ENCODE peak calls at places on chromosomes 3 and 15, in ten cellular contexts. C, N, U, P, I, V, Y, B, W and F are unnamed samples.

GRCh38 chr3:57627976-57628375 is 30.8 kb upstream of the ARF4 start:
- DNase-seq in C (no peak), N (no peak), U (no peak), P (no peak), I (no peak), V (no peak), Y (no peak), B (no peak), W (no peak), F (no peak)

GRCh38 chr3:76267991-76268390 is 482.6 kb upstream of the ZNF717 start:
- DNase-seq in C (no peak), N (no peak), U (no peak), P (no peak), I (no peak), V (no peak), Y (no peak), B (no peak), W (no peak), F (no peak)

GRCh38 chr15:77530576-77530975 is 102.1 kb downstream of the LINGO1 start:
- DNase-seq in C (no peak), N (no peak), U (no peak), P (no peak), I (no peak), V (peak), Y (no peak), B (no peak), W (peak), F (no peak)

GRCh38 chr3:72549819-72550581 is 298.2 kb downstream of the SHQ1 start:
- DNase-seq in C (no peak), N (no peak), U (no peak), P (no peak), I (no peak), V (no peak), Y (no peak), B (no peak), W (no peak), F (no peak)

GRCh38 chr3:58660998-58661397 is 5.6 kb downstream of the FAM3D start:
- DNase-seq in C (no peak), N (no peak), U (no peak), P (no peak), I (no peak), V (no peak), Y (no peak), B (no peak), W (no peak), F (no peak)

GRCh38 chr3:13598201-13598600 is 49.3 kb downstream of the FBLN2 start:
- DNase-seq in C (no peak), N (no peak), U (no peak), P (no peak), I (no peak), V (peak), Y (no peak), B (no peak), W (no peak), F (no peak)

GRCh38 chr15:78195735-78196201 is 38.6 kb downstream of the ACSBG1 start:
- DNase-seq in C (no peak), N (no peak), U (peak), P (peak), I (no peak), V (no peak), Y (peak), B (no peak), W (peak), F (peak)

GRCh38 chr3:61960976-61961375 is 399.6 kb downstream of the PTPRG start:
- DNase-seq in C (no peak), N (no peak), U (no peak), P (no peak), I (no peak), V (no peak), Y (no peak), B (peak), W (no peak), F (no peak)

GRCh38 chr3:118987466-118987865 is 47.2 kb downstream of the IGSF11 start:
- DNase-seq in C (no peak), N (no peak), U (peak), P (no peak), I (peak), V (peak), Y (peak), B (peak), W (peak), F (peak)

GRCh38 chr15:29088666-29089065 is 181.0 kb downstream of the NSMCE3 start:
- DNase-seq in C (no peak), N (no peak), U (no peak), P (no peak), I (no peak), V (peak), Y (no peak), B (no peak), W (no peak), F (no peak)

GRCh38 chr3:38438421-38438820 is 15.3 kb upstream of the ACVR2B start:
- DNase-seq in C (peak), N (no peak), U (peak), P (no peak), I (peak), V (no peak), Y (no peak), B (peak), W (peak), F (peak)

GRCh38 chr3:196186661-196187573 is 24.3 kb downstream of the ZDHHC19 start:
- DNase-seq in C (no peak), N (no peak), U (peak), P (no peak), I (no peak), V (no peak), Y (peak), B (no peak), W (no peak), F (no peak)

GRCh38 chr3:33716227-33716626 is 1.8 kb downstream of the CLASP2 start:
- DNase-seq in C (no peak), N (no peak), U (no peak), P (no peak), I (peak), V (no peak), Y (no peak), B (no peak), W (no peak), F (no peak)

GRCh38 chr15:62807539-62808130 is 234.9 kb upstream of the TPM1 start:
- DNase-seq in C (no peak), N (no peak), U (no peak), P (no peak), I (no peak), V (no peak), Y (peak), B (no peak), W (no peak), F (no peak)

GRCh38 chr3:40096561-40097506 is 212.7 kb upstream of the EIF1B start:
- DNase-seq in C (no peak), N (no peak), U (no peak), P (no peak), I (peak), V (no peak), Y (no peak), B (no peak), W (no peak), F (no peak)

GRCh38 chr3:8911781-8912180 is 51.5 kb downstream of the RAD18 start:
- DNase-seq in C (no peak), N (no peak), U (no peak), P (no peak), I (no peak), V (no peak), Y (no peak), B (no peak), W (no peak), F (no peak)

GRCh38 chr3:30286007-30286669 is 320.3 kb upstream of the TGFBR2 start:
- DNase-seq in C (peak), N (peak), U (peak), P (no peak), I (peak), V (peak), Y (no peak), B (peak), W (peak), F (peak)

GRCh38 chr3:156465222-156465621 is 89.7 kb downstream of the SSR3 start:
- DNase-seq in C (no peak), N (no peak), U (no peak), P (no peak), I (no peak), V (no peak), Y (no peak), B (no peak), W (no peak), F (no peak)

GRCh38 chr3:46856576-46857471 is 6.4 kb downstream of the MYL3 start:
- DNase-seq in C (no peak), N (no peak), U (no peak), P (no peak), I (no peak), V (peak), Y (peak), B (no peak), W (no peak), F (no peak)

GRCh38 chr3:72010044-72010443 is 225.1 kb upstream of the PROK2 start:
- DNase-seq in C (no peak), N (no peak), U (no peak), P (no peak), I (no peak), V (no peak), Y (no peak), B (peak), W (peak), F (peak)

GRCh38 chr3:179837374-179837773 is 184.5 kb downstream of the USP13 start:
- DNase-seq in C (no peak), N (no peak), U (no peak), P (no peak), I (peak), V (no peak), Y (no peak), B (peak), W (peak), F (peak)

GRCh38 chr3:43025423-43025822 is 46.3 kb downstream of the GASK1A start:
- DNase-seq in C (no peak), N (no peak), U (no peak), P (no peak), I (no peak), V (no peak), Y (peak), B (no peak), W (no peak), F (no peak)

GRCh38 chr15:82571722-82572222 is 31.5 kb upstream of the RPS17 start:
- DNase-seq in C (peak), N (peak), U (peak), P (no peak), I (peak), V (peak), Y (peak), B (peak), W (peak), F (peak)

GRCh38 chr3:131454501-131454900 is 48.3 kb downstream of the MRPL3 start:
- DNase-seq in C (no peak), N (no peak), U (no peak), P (no peak), I (peak), V (no peak), Y (no peak), B (peak), W (peak), F (peak)

GRCh38 chr3:172836390-172836997 is 86.0 kb downstream of the ECT2 start:
- DNase-seq in C (peak), N (no peak), U (peak), P (peak), I (peak), V (no peak), Y (peak), B (peak), W (peak), F (peak)

GRCh38 chr3:179149239-179149887 is 1.2 kb downstream of the PIK3CA start:
- DNase-seq in C (peak), N (no peak), U (peak), P (peak), I (peak), V (no peak), Y (no peak), B (peak), W (peak), F (peak)

GRCh38 chr15:39846108-39846507 is 63.5 kb upstream of the FSIP1 start:
- DNase-seq in C (no peak), N (no peak), U (no peak), P (no peak), I (no peak), V (no peak), Y (no peak), B (no peak), W (peak), F (no peak)

GRCh38 chr15:25772500-25772899 is 90.6 kb downstream of the ATP10A start:
- DNase-seq in C (no peak), N (no peak), U (no peak), P (peak), I (no peak), V (no peak), Y (no peak), B (no peak), W (no peak), F (no peak)

GRCh38 chr15:100083572-100083971 is 258.2 kb downstream of the ADAMTS17 start:
- DNase-seq in C (no peak), N (no peak), U (no peak), P (no peak), I (no peak), V (peak), Y (no peak), B (no peak), W (no peak), F (no peak)

GRCh38 chr3:98761656-98762229 is 1.4 kb upstream of the ST3GAL6 start:
- DNase-seq in C (no peak), N (no peak), U (no peak), P (no peak), I (no peak), V (no peak), Y (no peak), B (no peak), W (no peak), F (no peak)

GRCh38 chr15:39204031-39204430 is 376.8 kb upstream of the THBS1 start:
- DNase-seq in C (no peak), N (no peak), U (no peak), P (no peak), I (no peak), V (no peak), Y (no peak), B (peak), W (peak), F (peak)

GRCh38 chr3:62723636-62724217 is 151.5 kb downstream of the CADPS start:
- DNase-seq in C (no peak), N (no peak), U (no peak), P (no peak), I (no peak), V (no peak), Y (peak), B (no peak), W (no peak), F (no peak)

GRCh38 chr3:31752305-31753049 is 219.8 kb downstream of the STT3B start:
- DNase-seq in C (no peak), N (no peak), U (no peak), P (no peak), I (no peak), V (no peak), Y (no peak), B (no peak), W (no peak), F (no peak)

GRCh38 chr3:98612587-98612986 is 19.2 kb upstream of the CPOX start:
- DNase-seq in C (no peak), N (no peak), U (peak), P (peak), I (no peak), V (no peak), Y (peak), B (no peak), W (no peak), F (peak)

GRCh38 chr3:14403636-14404395 is 1.4 kb downstream of the SLC6A6 start:
- DNase-seq in C (no peak), N (no peak), U (peak), P (peak), I (no peak), V (no peak), Y (no peak), B (no peak), W (no peak), F (no peak)

GRCh38 chr3:129054605-129055104 is 5.9 kb upstream of the GP9 start:
- DNase-seq in C (peak), N (no peak), U (no peak), P (peak), I (no peak), V (no peak), Y (peak), B (no peak), W (peak), F (no peak)

GRCh38 chr3:187027531-187027936 is 97.2 kb downstream of the ST6GAL1 start:
- DNase-seq in C (no peak), N (no peak), U (peak), P (no peak), I (no peak), V (no peak), Y (peak), B (no peak), W (no peak), F (no peak)

GRCh38 chr3:138042043-138042442 is 32.1 kb downstream of the CLDN18 start:
- DNase-seq in C (peak), N (peak), U (no peak), P (no peak), I (peak), V (no peak), Y (no peak), B (peak), W (peak), F (peak)

DNA sequence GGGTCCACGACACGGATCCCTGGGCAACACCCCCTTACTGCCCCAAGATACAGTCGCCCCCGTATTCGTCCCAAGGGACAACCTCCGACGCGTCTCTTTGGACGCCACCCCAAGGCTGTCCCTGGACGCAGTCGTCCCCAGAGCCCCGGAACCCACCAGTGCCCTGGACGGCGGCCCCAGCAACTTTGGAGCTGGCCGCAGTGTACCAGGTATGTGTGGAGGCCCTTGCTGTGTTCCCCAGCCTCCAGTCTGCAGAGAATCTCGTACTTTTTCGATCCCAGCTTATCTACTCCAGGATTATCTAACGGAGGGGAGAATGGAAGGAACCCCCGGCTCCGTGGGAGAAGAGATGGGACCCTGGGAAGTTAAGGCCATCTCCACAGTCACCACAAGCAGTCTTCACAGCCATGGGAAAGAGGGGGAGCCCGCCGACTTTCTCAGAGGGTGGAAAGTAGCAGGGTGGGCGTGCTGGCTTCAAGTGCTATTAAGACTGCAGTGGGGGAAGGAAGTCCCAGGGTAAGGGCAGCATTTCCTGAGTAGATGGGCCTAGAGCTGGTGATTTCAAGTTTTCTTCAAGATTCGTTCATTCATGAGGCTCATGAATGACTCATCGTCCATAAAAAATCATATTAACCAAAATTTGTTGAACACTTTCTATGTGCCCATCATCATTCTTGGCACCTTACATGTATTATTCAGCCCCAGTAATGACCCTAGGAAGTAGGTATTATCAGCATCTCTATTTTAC is 1.1 kb downstream of the MESP2 start:
- DNase-seq in C (no peak), N (no peak), U (no peak), P (no peak), I (no peak), V (no peak), Y (no peak), B (no peak), W (no peak), F (no peak)
- H3K4me3 ChIP-seq in C (no peak), N (no peak), U (no peak), P (no peak), I (no peak), V (no peak), Y (no peak), B (no peak), W (no peak), F (peak)

GRCh38 chr3:105824129-105824528 is 44.7 kb downstream of the CBLB start:
- DNase-seq in C (no peak), N (no peak), U (no peak), P (no peak), I (no peak), V (no peak), Y (no peak), B (no peak), W (no peak), F (no peak)

GRCh38 chr3:105822171-105823123 is 46.4 kb downstream of the CBLB start:
- DNase-seq in C (no peak), N (no peak), U (no peak), P (no peak), I (no peak), V (no peak), Y (no peak), B (no peak), W (peak), F (no peak)

GRCh38 chr3:105823149-105823866 is 45.5 kb downstream of the CBLB start:
- DNase-seq in C (peak), N (peak), U (no peak), P (peak), I (peak), V (no peak), Y (no peak), B (peak), W (peak), F (peak)

GRCh38 chr3:105827101-105827634 is 41.6 kb downstream of the CBLB start:
- DNase-seq in C (no peak), N (no peak), U (no peak), P (no peak), I (no peak), V (no peak), Y (no peak), B (peak), W (peak), F (peak)

DNA sequence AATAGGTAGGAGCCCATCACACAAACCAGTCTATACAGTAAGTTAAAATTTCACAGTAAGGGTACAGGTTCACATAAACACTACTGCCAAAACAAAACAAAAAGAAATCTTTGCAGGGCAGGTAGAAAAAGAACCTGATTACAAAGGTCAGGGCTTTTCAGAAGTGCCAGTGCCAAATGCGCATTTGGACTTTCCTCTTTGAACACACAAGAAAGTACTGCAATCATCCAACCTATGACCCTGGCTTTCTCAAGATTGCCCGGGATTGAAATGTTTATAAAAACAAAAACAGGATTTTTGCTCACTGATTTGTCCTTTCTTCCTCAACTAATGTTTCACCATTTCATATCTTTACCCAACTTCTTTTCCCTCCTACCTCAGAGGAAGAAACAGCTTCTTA is 47.4 kb downstream of the CBLB start:
- DNase-seq in C (no peak), N (no peak), U (no peak), P (no peak), I (no peak), V (no peak), Y (no peak), B (no peak), W (peak), F (no peak)
- H3K4me3 ChIP-seq in C (no peak), N (no peak), U (no peak), P (no peak), I (no peak), V (no peak), Y (no peak), B (no peak), W (no peak), F (no peak)

DNA sequence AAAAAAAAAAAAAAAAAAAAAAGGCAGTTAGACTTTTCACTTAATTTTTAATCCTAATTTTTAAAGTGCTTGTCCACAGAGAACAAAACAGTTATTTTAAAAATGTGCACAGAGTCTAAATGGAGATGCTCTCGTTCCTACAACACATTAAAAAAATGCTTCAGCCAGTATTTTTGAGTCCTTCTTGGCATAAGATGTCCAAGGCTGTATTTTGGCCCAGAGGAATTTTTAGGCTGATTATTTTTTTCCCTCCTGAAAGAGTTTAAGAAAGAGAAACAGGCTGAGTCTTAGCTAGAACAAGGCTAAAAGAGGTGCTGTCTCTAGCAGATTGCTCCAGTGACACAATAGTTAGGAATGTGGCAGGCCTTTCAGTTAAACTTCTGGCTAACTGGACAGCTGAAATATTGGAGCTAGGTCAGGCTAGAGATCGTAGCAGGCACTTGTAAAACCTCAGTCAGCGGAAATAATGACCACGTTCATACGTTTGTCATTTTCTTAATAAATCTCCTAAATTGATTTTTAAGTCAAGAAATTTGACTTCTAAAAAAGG is 271.5 kb upstream of the RARB start:
- DNase-seq in C (peak), N (no peak), U (no peak), P (no peak), I (peak), V (no peak), Y (peak), B (peak), W (peak), F (peak)
- H3K4me3 ChIP-seq in C (no peak), N (no peak), U (no peak), P (no peak), I (no peak), V (no peak), Y (peak), B (no peak), W (no peak), F (no peak)

GRCh38 chr15:23646165-23647000 is 1.3 kb downstream of the MAGEL2 start:
- DNase-seq in C (no peak), N (no peak), U (no peak), P (no peak), I (no peak), V (no peak), Y (peak), B (no peak), W (no peak), F (no peak)

GRCh38 chr15:23645379-23646164 is 2.1 kb downstream of the MAGEL2 start:
- DNase-seq in C (no peak), N (no peak), U (peak), P (peak), I (no peak), V (no peak), Y (peak), B (no peak), W (no peak), F (no peak)

GRCh38 chr15:23648920-23649515 is 1.4 kb upstream of the MAGEL2 start:
- DNase-seq in C (no peak), N (no peak), U (peak), P (peak), I (no peak), V (no peak), Y (peak), B (peak), W (peak), F (peak)

GRCh38 chr15:23647001-23647295 is 719 bp downstream of the MAGEL2 start:
- DNase-seq in C (no peak), N (no peak), U (no peak), P (no peak), I (no peak), V (no peak), Y (no peak), B (no peak), W (no peak), F (no peak)

GRCh38 chr15:23647421-23648375 is at the start of gene MAGEL2:
- DNase-seq in C (no peak), N (no peak), U (no peak), P (no peak), I (peak), V (no peak), Y (peak), B (no peak), W (no peak), F (peak)
- H3K4me3 ChIP-seq in C (peak), N (peak), U (no peak), P (no peak), I (peak), V (peak), Y (peak), B (no peak), W (no peak), F (peak)